ENCODE peak calls at places on chromosomes 12 and 14, in seven cellular contexts. F is esophagus muscularis mucosa, D is heart left ventricle, W is adrenal gland, C is lower leg skin, A is H54, J is GM12891. O is an unnamed sample.

GRCh38 chr14:99035712-99036593 is 236.0 kb downstream of the BCL11B start:
- DNase-seq in F (no peak), D (peak), W (peak), C (peak), A (peak), J (no peak), O (peak)

GRCh38 chr12:104063712-104064030 is 660 bp upstream of the HCFC2 start:
- DNase-seq in F (no peak), D (no peak), W (no peak), C (no peak), A (no peak), J (no peak), O (no peak)

GRCh38 chr14:75562048-75562447 is 16.4 kb upstream of the FLVCR2 start:
- DNase-seq in F (no peak), D (no peak), W (peak), C (no peak), A (no peak), J (no peak), O (no peak)

GRCh38 chr14:71238835-71239234 is 331.6 kb downstream of the PCNX1 start:
- DNase-seq in F (no peak), D (no peak), W (no peak), C (no peak), A (no peak), J (no peak), O (no peak)

GRCh38 chr12:115000038-115000437 is 316.1 kb upstream of the TBX3 start:
- DNase-seq in F (no peak), D (no peak), W (peak), C (no peak), A (peak), J (no peak), O (no peak)

GRCh38 chr12:124694846-124695497 is 127.6 kb upstream of the NCOR2 start:
- DNase-seq in F (no peak), D (peak), W (peak), C (no peak), A (peak), J (no peak), O (peak)

GRCh38 chr12:10235761-10236631 is 23.3 kb downstream of the GABARAPL1 start:
- DNase-seq in F (no peak), D (peak), W (peak), C (no peak), A (peak), J (no peak), O (no peak)

GRCh38 chr12:128823216-128823915 is 392 bp downstream of the SLC15A4 start:
- DNase-seq in F (no peak), D (no peak), W (no peak), C (no peak), A (peak), J (no peak), O (peak)

GRCh38 chr12:7375145-7375543 is 68.8 kb downstream of the CD163L1 start:
- DNase-seq in F (no peak), D (no peak), W (no peak), C (no peak), A (no peak), J (no peak), O (no peak)

GRCh38 chr14:24313912-24314311 is 2.6 kb downstream of the LTB4R start:
- DNase-seq in F (no peak), D (no peak), W (no peak), C (no peak), A (no peak), J (no peak), O (no peak)

GRCh38 chr14:102878970-102879460 is 43.4 kb upstream of the AMN start:
- DNase-seq in F (no peak), D (no peak), W (no peak), C (no peak), A (peak), J (no peak), O (no peak)

GRCh38 chr14:73764881-73765280 is 50.7 kb upstream of the PNMA1 start:
- DNase-seq in F (no peak), D (peak), W (peak), C (peak), A (no peak), J (no peak), O (no peak)

GRCh38 chr14:68210729-68211299 is 391.2 kb downstream of the RAD51B start:
- DNase-seq in F (no peak), D (no peak), W (peak), C (peak), A (no peak), J (peak), O (no peak)

GRCh38 chr12:1777798-1778197 is 42.6 kb upstream of the LRTM2 start:
- DNase-seq in F (no peak), D (no peak), W (no peak), C (no peak), A (no peak), J (no peak), O (no peak)

GRCh38 chr14:88901991-88902390 is 77.5 kb downstream of the TTC8 start:
- DNase-seq in F (peak), D (no peak), W (no peak), C (no peak), A (no peak), J (no peak), O (no peak)

GRCh38 chr12:6076776-6077700 is 47.4 kb downstream of the VWF start:
- DNase-seq in F (no peak), D (no peak), W (no peak), C (no peak), A (no peak), J (no peak), O (no peak)

GRCh38 chr12:26246483-26247164 is 51.3 kb downstream of the SSPN start:
- DNase-seq in F (no peak), D (no peak), W (no peak), C (no peak), A (no peak), J (no peak), O (no peak)

GRCh38 chr12:102478416-102479098 is 1.8 kb downstream of the IGF1 start:
- DNase-seq in F (no peak), D (no peak), W (no peak), C (no peak), A (no peak), J (no peak), O (no peak)

GRCh38 chr14:105495101-105495989 is 4.3 kb downstream of the TEDC1 start:
- DNase-seq in F (no peak), D (peak), W (no peak), C (no peak), A (no peak), J (no peak), O (no peak)

GRCh38 chr12:120463712-120464111 is 5.8 kb downstream of the SRSF9 start:
- DNase-seq in F (no peak), D (no peak), W (no peak), C (no peak), A (no peak), J (no peak), O (no peak)
- TF ChIP-seq POLR2A in F (no peak), D (no peak), W (no peak), C (no peak), A (no peak), J (no peak), O (no peak)

DNA sequence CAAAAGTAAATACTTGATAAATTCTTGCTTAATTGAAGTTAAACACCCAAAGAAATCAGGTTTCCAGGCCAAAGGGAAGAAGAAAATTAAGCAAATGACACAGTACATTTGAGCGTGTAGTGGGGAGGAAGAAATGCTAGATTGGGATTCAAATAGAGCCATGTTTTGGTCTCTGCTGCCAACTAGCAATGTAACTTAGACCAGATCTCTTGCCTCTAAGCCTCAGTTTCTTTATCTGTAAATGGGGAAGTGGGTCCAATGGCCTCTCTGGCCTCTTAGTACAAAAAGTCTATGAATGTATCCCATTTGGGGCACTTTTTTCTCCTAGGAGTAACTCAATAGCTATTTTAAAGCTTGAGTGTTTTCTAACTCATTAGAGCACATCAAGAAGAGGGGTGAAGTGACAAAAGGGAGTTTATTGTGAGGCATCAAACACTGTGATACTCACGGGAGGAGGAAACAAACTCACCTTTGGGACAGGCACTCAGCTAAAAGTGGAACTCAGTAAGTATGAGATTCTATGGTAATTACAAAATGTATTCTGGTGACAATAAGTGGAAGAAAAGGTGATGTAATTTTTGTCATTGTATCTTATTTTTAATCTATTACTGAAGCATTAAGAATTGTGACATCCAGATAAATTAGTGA is 55.8 kb downstream of the DAD1 start:
- DNase-seq in F (no peak), D (no peak), W (no peak), C (no peak), A (no peak), J (no peak), O (no peak)
- TF ChIP-seq POLR2A in F (no peak), D (no peak), W (no peak), C (no peak), A (no peak), J (peak), O (no peak)

DNA sequence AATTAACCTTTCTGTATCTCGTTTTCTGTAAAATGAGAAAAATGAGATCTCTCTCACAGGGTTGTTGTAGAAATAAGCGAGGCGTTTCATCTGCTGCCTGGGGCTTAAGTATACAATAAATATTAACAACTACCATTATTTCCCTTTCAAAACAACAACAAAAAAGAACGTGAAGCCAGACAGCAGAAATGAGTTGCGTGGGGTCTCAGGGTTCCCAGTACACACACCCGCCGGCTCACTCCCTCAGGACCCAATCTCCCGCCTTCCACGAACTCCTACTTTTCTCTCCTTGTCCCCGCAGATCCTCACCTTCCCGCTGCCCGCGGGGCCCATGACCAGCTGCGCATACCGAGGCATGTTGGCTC is 228 bp downstream of the GPN3 start:
- DNase-seq in F (no peak), D (no peak), W (no peak), C (no peak), A (no peak), J (no peak), O (no peak)
- TF ChIP-seq POLR2A in F (peak), D (no peak), W (peak), C (no peak), A (peak), J (no peak), O (no peak)

GRCh38 chr12:49347307-49348237 is 884 bp downstream of the DNAJC22 start:
- DNase-seq in F (no peak), D (peak), W (peak), C (no peak), A (peak), J (peak), O (peak)
- TF ChIP-seq POLR2A in F (no peak), D (no peak), W (no peak), C (no peak), A (peak), J (no peak), O (no peak)

GRCh38 chr12:108425238-108425795 is 86.2 kb upstream of the CMKLR1 start:
- DNase-seq in F (no peak), D (no peak), W (no peak), C (no peak), A (no peak), J (no peak), O (no peak)

GRCh38 chr12:108423486-108423885 is 84.4 kb upstream of the CMKLR1 start:
- DNase-seq in F (no peak), D (no peak), W (no peak), C (no peak), A (no peak), J (no peak), O (no peak)

GRCh38 chr12:108419949-108420348 is 80.8 kb upstream of the CMKLR1 start:
- DNase-seq in F (no peak), D (no peak), W (no peak), C (no peak), A (no peak), J (no peak), O (no peak)

GRCh38 chr12:108424816-108425215 is 85.7 kb upstream of the CMKLR1 start:
- DNase-seq in F (no peak), D (no peak), W (no peak), C (no peak), A (no peak), J (no peak), O (no peak)

GRCh38 chr12:108424026-108424425 is 84.9 kb upstream of the CMKLR1 start:
- DNase-seq in F (no peak), D (no peak), W (no peak), C (no peak), A (no peak), J (no peak), O (no peak)
- TF ChIP-seq POLR2A in F (no peak), D (no peak), W (no peak), C (no peak), A (no peak), J (no peak), O (no peak)

GRCh38 chr12:57746025-57746424 is 1.2 kb downstream of the TSPAN31 start:
- DNase-seq in F (no peak), D (no peak), W (no peak), C (no peak), A (no peak), J (no peak), O (no peak)
- TF ChIP-seq POLR2A in F (no peak), D (no peak), W (no peak), C (no peak), A (no peak), J (no peak), O (no peak)